ENCODE peak calls at places on chromosomes 2 and 18, in six cellular contexts. Y, C, F, D, P and X are unnamed samples. For H3K9me3, the result is how much of the 10 kb centered on the place peaks cover.

GRCh38 chr2:167675906-167676305 is 571.5 kb downstream of the STK39 start:
- DNase-seq in P (no peak), F (no peak), D (no peak), C (no peak), Y (no peak), X (no peak)

GRCh38 chr2:178266445-178266844 is 72.1 kb downstream of the OSBPL6 start:
- DNase-seq in F (no peak), Y (no peak), C (no peak), P (no peak), D (no peak), X (no peak)

GRCh38 chr2:9552491-9553178 is 3.0 kb downstream of the ADAM17 start:
- DNase-seq in C (peak), P (peak), F (no peak), D (no peak), Y (no peak), X (no peak)

GRCh38 chr2:119421304-119421703 is 10.3 kb upstream of the TMEM37 start:
- DNase-seq in C (no peak), F (no peak), Y (no peak), P (no peak), D (no peak), X (no peak)

GRCh38 chr2:204027105-204027504 is 90.5 kb downstream of the ICOS start:
- DNase-seq in C (peak), D (no peak), F (no peak), P (no peak), Y (no peak), X (no peak)

GRCh38 chr2:232498452-232498851 is 10.8 kb upstream of the ECEL1 start:
- DNase-seq in C (no peak), F (no peak), D (no peak), P (no peak), Y (no peak), X (no peak)

GRCh38 chr2:165874445-165875039 is 79.0 kb downstream of the TTC21B start:
- DNase-seq in P (peak), F (no peak), Y (peak), D (no peak), C (peak), X (peak)

GRCh38 chr2:218691234-218691633 is 19.3 kb downstream of the STK36 start:
- DNase-seq in Y (no peak), F (no peak), C (peak), P (no peak), D (no peak), X (no peak)

GRCh38 chr2:116979941-116980340 is 834.5 kb upstream of the DDX18 start:
- DNase-seq in D (no peak), Y (no peak), C (no peak), F (no peak), P (no peak), X (no peak)

GRCh38 chr2:217248312-217248935 is 388.6 kb upstream of the TNP1 start:
- DNase-seq in D (peak), C (peak), P (no peak), F (no peak), Y (peak), X (no peak)

GRCh38 chr2:88005776-88006175 is 10.6 kb downstream of the RNU2-63P start:
- DNase-seq in Y (no peak), D (no peak), F (no peak), P (no peak), C (no peak), X (no peak)

GRCh38 chr2:218888341-218888740 is 7.7 kb downstream of the WNT10A start:
- DNase-seq in Y (no peak), D (no peak), F (no peak), C (no peak), P (no peak), X (no peak)

GRCh38 chr2:4528773-4529172 is 825.4 kb downstream of the DCDC2C start:
- DNase-seq in Y (no peak), D (no peak), P (no peak), F (no peak), C (no peak), X (no peak)

GRCh38 chr2:197184959-197185586 is 125.5 kb downstream of the ANKRD44 start:
- DNase-seq in Y (no peak), C (peak), D (peak), P (no peak), F (no peak), X (no peak)

GRCh38 chr2:129781749-129782617 is 197.5 kb upstream of the RAB6C start:
- DNase-seq in F (no peak), P (no peak), C (no peak), D (no peak), Y (no peak), X (no peak)

GRCh38 chr2:13572466-13572865 is 855.7 kb downstream of the TRIB2 start:
- DNase-seq in D (no peak), P (no peak), F (no peak), Y (no peak), C (no peak), X (no peak)

GRCh38 chr2:13576634-13577033 is 859.9 kb downstream of the TRIB2 start:
- DNase-seq in Y (no peak), C (no peak), D (no peak), F (no peak), P (no peak), X (no peak)

GRCh38 chr2:13578547-13578946 is 861.8 kb downstream of the TRIB2 start:
- DNase-seq in P (no peak), D (no peak), F (no peak), Y (no peak), C (no peak), X (no peak)

GRCh38 chr2:13574831-13575230 is 858.1 kb downstream of the TRIB2 start:
- DNase-seq in D (no peak), P (no peak), Y (no peak), F (no peak), C (no peak), X (no peak)
- H3K9me3 ChIP-seq in D (under half), P (under half), Y (under half), F (under half), C (under half), X (under half)

GRCh38 chr2:73528688-73529087 is 113.5 kb downstream of the NAT8 start:
- DNase-seq in Y (no peak), P (no peak), F (no peak), D (no peak), C (no peak), X (no peak)
- H3K9me3 ChIP-seq in Y (under half), P (under half), F (under half), D (under half), C (under half), X (under half)

GRCh38 chr2:145411493-145411892 is 891.6 kb upstream of the ZEB2 start:
- DNase-seq in P (no peak), D (no peak), F (no peak), C (no peak), Y (no peak), X (no peak)

GRCh38 chr2:145412155-145412554 is 892.2 kb upstream of the ZEB2 start:
- DNase-seq in C (no peak), F (no peak), D (no peak), P (no peak), Y (no peak), X (no peak)

GRCh38 chr2:145413261-145413660 is 893.3 kb upstream of the ZEB2 start:
- DNase-seq in Y (no peak), F (no peak), P (no peak), D (no peak), C (no peak), X (no peak)

GRCh38 chr2:145410096-145410495 is 890.2 kb upstream of the ZEB2 start:
- DNase-seq in Y (no peak), C (no peak), F (no peak), D (no peak), P (no peak), X (no peak)

GRCh38 chr2:145408980-145409379 is 889.1 kb upstream of the ZEB2 start:
- DNase-seq in F (no peak), P (no peak), Y (no peak), C (peak), D (no peak), X (no peak)
- H3K9me3 ChIP-seq in F (under half), P (under half), Y (under half), C (under half), D (under half), X (under half)

GRCh38 chr18:46894124-46894523 is 23.2 kb downstream of the PIAS2 start:
- DNase-seq in D (no peak), F (no peak), Y (no peak), C (no peak), P (no peak), X (no peak)

GRCh38 chr18:46893360-46893759 is 23.9 kb downstream of the PIAS2 start:
- DNase-seq in D (no peak), P (no peak), F (no peak), C (no peak), Y (no peak), X (no peak)

GRCh38 chr18:46891742-46892214 is 25.5 kb downstream of the PIAS2 start:
- DNase-seq in C (no peak), Y (no peak), D (no peak), F (no peak), P (no peak), X (no peak)

GRCh38 chr18:46888965-46889364 is 28.3 kb downstream of the PIAS2 start:
- DNase-seq in P (no peak), C (no peak), Y (no peak), F (no peak), D (no peak), X (no peak)

GRCh38 chr18:46892842-46893241 is 24.5 kb downstream of the PIAS2 start:
- DNase-seq in F (no peak), Y (no peak), C (no peak), P (no peak), D (no peak), X (no peak)
- H3K9me3 ChIP-seq in F (under half), Y (under half), C (under half), P (under half), D (under half), X (under half)

DNA sequence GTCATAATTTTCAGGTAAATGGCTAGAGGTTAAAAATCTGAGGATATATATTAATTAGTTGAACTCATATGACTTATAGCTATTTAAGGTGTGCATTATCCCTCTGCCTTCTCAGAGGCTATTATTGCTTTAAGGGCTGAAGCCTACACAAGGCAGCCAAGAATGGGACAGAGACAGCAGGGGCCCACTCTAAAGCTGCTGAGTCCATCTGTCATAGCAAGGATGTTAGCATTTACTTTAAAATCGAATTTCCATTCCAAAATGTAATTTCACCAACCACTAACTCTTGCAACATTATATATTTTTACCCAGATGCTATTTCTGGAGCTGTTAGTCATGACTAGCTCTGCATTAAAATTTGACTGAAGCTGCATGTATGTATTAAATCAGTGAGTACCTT is 236.3 kb upstream of the FSIP2 start:
- DNase-seq in Y (no peak), F (no peak), C (no peak), P (no peak), D (no peak), X (no peak)
- H3K9me3 ChIP-seq in Y (under half), F (under half), C (under half), P (under half), D (under half), X (under half)

GRCh38 chr2:95017308-95017630 is 8.2 kb upstream of the MAL start:
- DNase-seq in F (no peak), P (no peak), D (no peak), C (no peak), Y (no peak), X (no peak)
- H3K9me3 ChIP-seq in F (under half), P (under half), D (under half), C (under half), Y (under half), X (under half)

GRCh38 chr18:750456-750855 is 38.0 kb upstream of the ENOSF1 start:
- DNase-seq in D (no peak), P (no peak), F (no peak), C (no peak), Y (no peak), X (no peak)
- H3K9me3 ChIP-seq in D (under half), P (under half), F (under half), C (under half), Y (under half), X (under half)

GRCh38 chr18:78979058-78979680 is 449 bp upstream of the SALL3 start:
- DNase-seq in P (no peak), D (no peak), F (no peak), Y (peak), C (no peak), X (no peak)
- H3K9me3 ChIP-seq in P (under half), D (under half), F (under half), Y (under half), C (under half), X (under half)

GRCh38 chr2:239918749-239919148 is 106.4 kb downstream of the NDUFA10 start:
- DNase-seq in D (no peak), Y (no peak), C (no peak), F (no peak), P (no peak), X (no peak)
- H3K9me3 ChIP-seq in D (under half), Y (under half), C (under half), F (under half), P (half or more), X (under half)

GRCh38 chr2:95700554-95700953 is 108.8 kb downstream of the TRIM43 start:
- DNase-seq in F (no peak), Y (no peak), C (no peak), D (peak), P (no peak), X (no peak)

GRCh38 chr2:95699201-95699600 is 107.4 kb downstream of the TRIM43 start:
- DNase-seq in D (no peak), P (no peak), Y (no peak), F (no peak), C (no peak), X (no peak)

GRCh38 chr2:95695613-95696012 is 103.8 kb downstream of the TRIM43 start:
- DNase-seq in D (peak), F (no peak), P (no peak), C (no peak), Y (no peak), X (no peak)

GRCh38 chr2:95698166-95698565 is 106.4 kb downstream of the TRIM43 start:
- DNase-seq in Y (no peak), C (peak), D (no peak), F (no peak), P (no peak), X (no peak)
- H3K9me3 ChIP-seq in Y (under half), C (under half), D (under half), F (under half), P (under half), X (under half)